ENCODE peak calls at places on chromosomes 3 and 15, in nine cellular contexts. N is left ventricle myocardium inferior; X is heart left ventricle; I is CD8-positive, alpha-beta T cell; H is thoracic aorta; J is pancreas; U is psoas muscle; D is substantia nigra; M is CD4-positive, alpha-beta memory T cell. K is an unnamed sample.
A peak's percentile ranks its signal among the peaks of the same experiment; 100 is the strongest.

GRCh38 chr3:102036015-102036414 is 186.7 kb downstream of the NFKBIZ start:
- DNase-seq in H (no peak), D (no peak), N (no peak), M (no peak), I (no peak), J (no peak), X (no peak), U (no peak), K (no peak)

GRCh38 chr15:63869371-63870042 is 35.8 kb upstream of the HERC1 start:
- DNase-seq in U (no peak), N (no peak), D (no peak), I (no peak), X (no peak), H (no peak), J (no peak), M (no peak), K (no peak)

GRCh38 chr3:194450341-194450740 is 36.5 kb downstream of the ATP13A3 start:
- DNase-seq in M (no peak), N (no peak), D (no peak), H (no peak), I (no peak), U (no peak), X (no peak), J (no peak), K (no peak)

GRCh38 chr3:113211370-113212154 is at the start of gene BOC:
- DNase-seq in N (peak; percentile 36), H (no peak), D (no peak), U (peak; percentile 65), I (no peak), X (peak; percentile 46), J (peak; percentile 80), M (no peak), K (peak; percentile 49)

GRCh38 chr3:138078901-138079344 is 36.5 kb downstream of the DZIP1L start:
- DNase-seq in I (no peak), X (no peak), H (no peak), U (no peak), J (no peak), D (no peak), N (no peak), M (no peak), K (peak; percentile 19)

GRCh38 chr15:81235781-81236507 is 39.3 kb downstream of the IL16 start:
- DNase-seq in H (no peak), U (no peak), I (no peak), D (no peak), J (no peak), M (no peak), X (no peak), N (peak; percentile 31), K (no peak)

GRCh38 chr3:2356298-2356950 is 257.8 kb downstream of the CNTN4 start:
- DNase-seq in I (no peak), J (no peak), N (no peak), M (no peak), U (no peak), H (no peak), X (no peak), D (no peak), K (no peak)

GRCh38 chr15:77889009-77889806 is 188.3 kb downstream of the TBC1D2B start:
- DNase-seq in X (no peak), N (no peak), U (peak; percentile 39), D (no peak), J (no peak), M (no peak), I (no peak), H (no peak), K (no peak)

GRCh38 chr15:89812126-89812846 is 2.4 kb downstream of the ANPEP start:
- DNase-seq in N (peak; percentile 73), J (no peak), U (peak; percentile 78), X (peak; percentile 29), H (no peak), I (no peak), D (no peak), M (no peak), K (no peak)

GRCh38 chr3:124510290-124510689 is 220.0 kb upstream of the UMPS start:
- DNase-seq in X (no peak), D (no peak), J (no peak), M (no peak), U (no peak), N (no peak), H (no peak), I (no peak), K (no peak)

GRCh38 chr3:48826451-48826850 is 21.2 kb downstream of the PRKAR2A start:
- DNase-seq in H (peak; percentile 13), N (no peak), X (no peak), M (no peak), U (no peak), J (no peak), D (no peak), I (no peak), K (peak; percentile 64)

GRCh38 chr15:81375461-81375860 is 1.4 kb upstream of the TMC3 start:
- DNase-seq in U (no peak), N (peak; percentile 49), I (no peak), D (no peak), J (no peak), X (no peak), M (no peak), H (no peak), K (no peak)

GRCh38 chr3:100072328-100073048 is 41.8 kb downstream of the FILIP1L start:
- DNase-seq in N (no peak), H (no peak), D (no peak), J (no peak), I (no peak), U (no peak), M (no peak), X (no peak), K (peak; percentile 32)

GRCh38 chr3:96236499-96236898 is 577.9 kb upstream of the EPHA6 start:
- DNase-seq in J (no peak), M (no peak), N (no peak), H (no peak), X (no peak), U (no peak), I (no peak), D (no peak), K (no peak)

GRCh38 chr3:160545481-160545880 is 19.9 kb downstream of the KPNA4 start:
- DNase-seq in D (no peak), N (no peak), J (no peak), M (no peak), X (no peak), H (no peak), I (no peak), U (no peak), K (peak; percentile 58)

GRCh38 chr15:60507596-60508424 is 28.9 kb upstream of the ICE2 start:
- DNase-seq in N (no peak), M (peak; percentile 78), H (no peak), D (no peak), I (peak; percentile 54), U (no peak), J (no peak), X (peak; percentile 32), K (peak; percentile 66)

GRCh38 chr3:116920836-116921596 is 211.4 kb downstream of the TUSC7 start:
- DNase-seq in H (no peak), N (no peak), X (no peak), M (no peak), U (no peak), D (no peak), I (no peak), J (no peak), K (no peak)

GRCh38 chr3:149291178-149291577 is 42.3 kb downstream of the TM4SF18 start:
- DNase-seq in D (no peak), U (no peak), M (no peak), H (no peak), X (no peak), J (no peak), N (no peak), I (no peak), K (peak; percentile 31)

GRCh38 chr3:115146032-115146417 is 1.1 kb downstream of the ZBTB20 start:
- DNase-seq in I (peak; percentile 44), X (no peak), H (peak; percentile 9), M (peak; percentile 62), N (no peak), J (no peak), D (no peak), U (peak; percentile 58), K (peak; percentile 69)

GRCh38 chr15:66702770-66703539 is 919 bp downstream of the SMAD6 start:
- DNase-seq in I (no peak), M (no peak), N (peak; percentile 27), J (peak; percentile 77), U (no peak), D (no peak), X (peak; percentile 25), H (no peak), K (peak; percentile 49)

GRCh38 chr3:152769523-152769922 is 65.4 kb upstream of the P2RY1 start:
- DNase-seq in J (no peak), U (no peak), N (no peak), M (no peak), H (no peak), X (no peak), I (no peak), D (no peak), K (no peak)

GRCh38 chr3:53225181-53225580 is 30.6 kb downstream of the TKT start:
- DNase-seq in U (peak; percentile 19), M (no peak), N (no peak), I (no peak), X (no peak), J (no peak), D (no peak), H (no peak), K (no peak)

GRCh38 chr3:181176610-181177009 is 187.1 kb upstream of the DNAJC19 start:
- DNase-seq in U (peak; percentile 72), N (peak; percentile 36), J (peak; percentile 94), X (peak; percentile 36), D (peak; percentile 2), H (peak; percentile 7), M (peak; percentile 5), I (peak; percentile 12), K (peak; percentile 75)
- H3K27ac ChIP-seq in U (no peak overlapping the region), N (no peak overlapping the region), J (no peak overlapping the region), X (no peak overlapping the region), D (no peak overlapping the region), H (no peak overlapping the region), M (no peak overlapping the region), I (no peak overlapping the region), K (no peak overlapping the region)

GRCh38 chr15:39573287-39573686 is 7.6 kb upstream of the THBS1 start:
- DNase-seq in J (no peak), H (no peak), I (no peak), N (no peak), X (no peak), D (no peak), M (no peak), U (no peak), K (no peak)
- H3K27ac ChIP-seq in J (no peak overlapping the region), H (no peak overlapping the region), I (no peak overlapping the region), N (no peak overlapping the region), X (no peak overlapping the region), D (no peak overlapping the region), M (no peak overlapping the region), U (no peak overlapping the region), K (no peak overlapping the region)

GRCh38 chr3:134682196-134682880 is 31.5 kb upstream of the KY start:
- DNase-seq in U (no peak), I (no peak), H (no peak), D (no peak), X (no peak), J (no peak), M (no peak), N (no peak), K (no peak)
- H3K27ac ChIP-seq in U (no peak overlapping the region), I (no peak overlapping the region), H (no peak overlapping the region), D (no peak overlapping the region), X (no peak overlapping the region), J (no peak overlapping the region), M (no peak overlapping the region), N (no peak overlapping the region), K (no peak overlapping the region)

GRCh38 chr15:31824009-31824408 is 206.3 kb upstream of the CHRNA7 start:
- DNase-seq in H (no peak), N (no peak), I (no peak), M (no peak), U (no peak), X (no peak), J (no peak), D (no peak), K (no peak)

GRCh38 chr15:31822463-31822862 is 207.9 kb upstream of the CHRNA7 start:
- DNase-seq in I (no peak), H (no peak), J (no peak), D (no peak), N (no peak), U (no peak), M (no peak), X (no peak), K (no peak)
- H3K27ac ChIP-seq in I (no peak overlapping the region), H (no peak overlapping the region), J (no peak overlapping the region), D (peak overlapping the region; percentile 90), N (no peak overlapping the region), U (no peak overlapping the region), M (no peak overlapping the region), X (no peak overlapping the region), K (no peak overlapping the region)